ENCODE peak calls at places on chromosome 16, in six cellular contexts. K, P, I, J, N and E are unnamed samples.

GRCh38 chr16:20610892-20611349 is 34.8 kb upstream of the ACSM2B start:
- DNase-seq in K (no peak), P (no peak), I (no peak), J (no peak), N (no peak), E (no peak)

GRCh38 chr16:68744744-68745280 is 7.7 kb downstream of the CDH1 start:
- DNase-seq in K (no peak), P (peak; percentile 85), I (no peak), J (no peak), N (peak; percentile 1), E (peak; percentile 84)

GRCh38 chr16:26594666-26595065 is 472.1 kb upstream of the C16orf82 start:
- DNase-seq in K (no peak), P (no peak), I (no peak), J (no peak), N (no peak), E (no peak)

GRCh38 chr16:78570409-78571141 is 471.1 kb downstream of the WWOX start:
- DNase-seq in K (no peak), P (no peak), I (no peak), J (no peak), N (no peak), E (peak; percentile 11)

GRCh38 chr16:58236231-58236690 is 38.4 kb upstream of the CSNK2A2 start:
- DNase-seq in K (peak; percentile 90), P (peak; percentile 58), I (peak; percentile 78), J (peak; percentile 78), N (no peak), E (peak; percentile 65)

GRCh38 chr16:51937771-51938170 is 609.2 kb downstream of the TOX3 start:
- DNase-seq in K (no peak), P (no peak), I (no peak), J (no peak), N (no peak), E (no peak)

GRCh38 chr16:4625617-4626159 is 1.1 kb downstream of the MGRN1 start:
- DNase-seq in K (peak; percentile 23), P (no peak), I (no peak), J (no peak), N (no peak), E (no peak)

GRCh38 chr16:48276102-48276501 is 28.8 kb upstream of the ABCC11 start:
- DNase-seq in K (no peak), P (peak; percentile 9), I (no peak), J (no peak), N (peak; percentile 28), E (no peak)

GRCh38 chr16:15660203-15660601 is 10.2 kb downstream of the NDE1 start:
- DNase-seq in K (no peak), P (no peak), I (no peak), J (no peak), N (no peak), E (no peak)

GRCh38 chr16:74100405-74101316 is 196.0 kb upstream of the PSMD7 start:
- DNase-seq in K (no peak), P (no peak), I (no peak), J (no peak), N (no peak), E (peak; percentile 9)

GRCh38 chr16:75116081-75116910 is at the start of gene LDHD:
- DNase-seq in K (peak; percentile 95), P (no peak), I (no peak), J (no peak), N (no peak), E (no peak)

GRCh38 chr16:14014284-14014625 is 56.9 kb upstream of the MRTFB start:
- DNase-seq in K (no peak), P (no peak), I (no peak), J (no peak), N (no peak), E (no peak)

GRCh38 chr16:85912271-85912974 is 13.5 kb downstream of the IRF8 start:
- DNase-seq in K (no peak), P (no peak), I (no peak), J (no peak), N (peak; percentile 68), E (no peak)

GRCh38 chr16:31458073-31458834 is 1.0 kb upstream of the ARMC5 start:
- DNase-seq in K (no peak), P (no peak), I (peak; percentile 29), J (peak; percentile 77), N (no peak), E (no peak)

GRCh38 chr16:29730649-29731048 is 15.1 kb downstream of the C16orf54 start:
- DNase-seq in K (no peak), P (no peak), I (no peak), J (peak; percentile 81), N (no peak), E (no peak)

GRCh38 chr16:66735891-66736290 is 15.5 kb downstream of the DYNC1LI2 start:
- DNase-seq in K (no peak), P (no peak), I (no peak), J (no peak), N (no peak), E (no peak)

GRCh38 chr16:25626172-25626571 is 65.6 kb upstream of the HS3ST4 start:
- DNase-seq in K (no peak), P (no peak), I (no peak), J (no peak), N (no peak), E (no peak)

GRCh38 chr16:1913327-1914083 is 4.7 kb downstream of the HS3ST6 start:
- DNase-seq in K (no peak), P (peak; percentile 20), I (no peak), J (no peak), N (no peak), E (peak; percentile 47)

GRCh38 chr16:85733155-85733838 is 17.6 kb downstream of the C16orf74 start:
- DNase-seq in K (no peak), P (no peak), I (no peak), J (no peak), N (no peak), E (no peak)

GRCh38 chr16:73846292-73846849 is 450.2 kb upstream of the PSMD7 start:
- DNase-seq in K (no peak), P (no peak), I (no peak), J (no peak), N (no peak), E (no peak)

GRCh38 chr16:79839851-79840321 is 239.3 kb upstream of the MAF start:
- DNase-seq in K (no peak), P (no peak), I (no peak), J (no peak), N (no peak), E (no peak)

GRCh38 chr16:82995927-82996441 is 369.2 kb downstream of the CDH13 start:
- DNase-seq in K (peak; percentile 48), P (peak; percentile 11), I (no peak), J (no peak), N (peak; percentile 70), E (peak; percentile 84)

GRCh38 chr16:23182206-23182674 is 305 bp upstream of the SCNN1G start:
- DNase-seq in K (peak; percentile 45), P (peak; percentile 88), I (peak; percentile 90), J (peak; percentile 81), N (no peak), E (peak; percentile 57)

GRCh38 chr16:29757950-29758466 is 12.2 kb upstream of the C16orf54 start:
- DNase-seq in K (no peak), P (no peak), I (no peak), J (no peak), N (peak; percentile 32), E (no peak)

GRCh38 chr16:12600116-12600515 is 203.6 kb downstream of the CPPED1 start:
- DNase-seq in K (no peak), P (no peak), I (no peak), J (no peak), N (no peak), E (no peak)

GRCh38 chr16:68756250-68757051 is 19.4 kb downstream of the CDH1 start:
- DNase-seq in K (no peak), P (peak; percentile 48), I (peak; percentile 85), J (peak; percentile 18), N (no peak), E (no peak)

GRCh38 chr16:29811896-29812665 is at the start of gene PRRT2:
- DNase-seq in K (peak; percentile 37), P (peak; percentile 9), I (peak; percentile 60), J (no peak), N (no peak), E (peak; percentile 34)

GRCh38 chr16:38941-39892 is 14.2 kb downstream of the POLR3K start:
- DNase-seq in K (no peak), P (no peak), I (no peak), J (peak; percentile 86), N (no peak), E (no peak)

GRCh38 chr16:61792194-61792904 is 243.9 kb downstream of the CDH8 start:
- DNase-seq in K (no peak), P (no peak), I (no peak), J (no peak), N (peak; percentile 85), E (no peak)

GRCh38 chr16:4378202-4378666 is 6.6 kb downstream of the VASN start:
- DNase-seq in K (no peak), P (no peak), I (no peak), J (no peak), N (no peak), E (no peak)

GRCh38 chr16:81617021-81617346 is 162.1 kb upstream of the PLCG2 start:
- DNase-seq in K (no peak), P (no peak), I (no peak), J (no peak), N (no peak), E (no peak)

GRCh38 chr16:90032664-90033346 is 13.5 kb upstream of the DBNDD1 start:
- DNase-seq in K (no peak), P (no peak), I (no peak), J (no peak), N (no peak), E (no peak)

GRCh38 chr16:65658339-65659275 is 536.7 kb upstream of the CDH11 start:
- DNase-seq in K (no peak), P (no peak), I (no peak), J (no peak), N (peak; percentile 88), E (no peak)

GRCh38 chr16:58773870-58774269 is 39.8 kb upstream of the GOT2 start:
- DNase-seq in K (no peak), P (no peak), I (no peak), J (no peak), N (no peak), E (no peak)

GRCh38 chr16:25523183-25523582 is 168.6 kb upstream of the HS3ST4 start:
- DNase-seq in K (no peak), P (no peak), I (no peak), J (no peak), N (no peak), E (no peak)